ENCODE peak calls at places on chromosomes 4 and X, in five cellular contexts. C, G, R, B and A are unnamed samples.

GRCh38 chr4:174210354-174210753 is 73.1 kb downstream of the FBXO8 start:
- DNase-seq in C (no peak), B (no peak), R (no peak), G (no peak), A (no peak)

GRCh38 chr4:158769175-158769831 is 477 bp downstream of the FNIP2 start:
- DNase-seq in C (no peak), G (peak; percentile 17), R (no peak), B (peak; percentile 52), A (no peak)

GRCh38 chrX:107654778-107655761 is 26.8 kb downstream of the PRPS1 start:
- DNase-seq in B (peak; percentile 52), G (peak; percentile 57), R (no peak), C (peak; percentile 92), A (peak; percentile 53)

GRCh38 chr4:8585186-8585585 is 5.0 kb downstream of the GPR78 start:
- DNase-seq in B (no peak), C (no peak), R (no peak), G (no peak), A (no peak)

GRCh38 chr4:67744561-67745283 is 9.5 kb downstream of the GNRHR start:
- DNase-seq in R (no peak), C (peak; percentile 56), G (no peak), B (no peak), A (no peak)

GRCh38 chrX:105323951-105324350 is 103.5 kb upstream of the TEX13A start:
- DNase-seq in B (no peak), G (no peak), C (peak; percentile 40), R (no peak), A (peak; percentile 3)

GRCh38 chrX:103716967-103717366 is 6.3 kb downstream of the TMEM31 start:
- DNase-seq in G (no peak), R (no peak), B (no peak), C (peak; percentile 89), A (peak; percentile 33)

GRCh38 chr4:154559931-154560801 is 2.6 kb upstream of the FGB start:
- DNase-seq in R (no peak), C (no peak), G (no peak), B (no peak), A (no peak)

GRCh38 chrX:156008915-156009314 is 11.4 kb downstream of the IL9R start:
- DNase-seq in C (no peak), R (no peak), B (no peak), G (no peak), A (no peak)

GRCh38 chrX:20280938-20281337 is 14.2 kb upstream of the RPS6KA3 start:
- DNase-seq in B (no peak), G (no peak), R (no peak), C (no peak), A (no peak)

DNA sequence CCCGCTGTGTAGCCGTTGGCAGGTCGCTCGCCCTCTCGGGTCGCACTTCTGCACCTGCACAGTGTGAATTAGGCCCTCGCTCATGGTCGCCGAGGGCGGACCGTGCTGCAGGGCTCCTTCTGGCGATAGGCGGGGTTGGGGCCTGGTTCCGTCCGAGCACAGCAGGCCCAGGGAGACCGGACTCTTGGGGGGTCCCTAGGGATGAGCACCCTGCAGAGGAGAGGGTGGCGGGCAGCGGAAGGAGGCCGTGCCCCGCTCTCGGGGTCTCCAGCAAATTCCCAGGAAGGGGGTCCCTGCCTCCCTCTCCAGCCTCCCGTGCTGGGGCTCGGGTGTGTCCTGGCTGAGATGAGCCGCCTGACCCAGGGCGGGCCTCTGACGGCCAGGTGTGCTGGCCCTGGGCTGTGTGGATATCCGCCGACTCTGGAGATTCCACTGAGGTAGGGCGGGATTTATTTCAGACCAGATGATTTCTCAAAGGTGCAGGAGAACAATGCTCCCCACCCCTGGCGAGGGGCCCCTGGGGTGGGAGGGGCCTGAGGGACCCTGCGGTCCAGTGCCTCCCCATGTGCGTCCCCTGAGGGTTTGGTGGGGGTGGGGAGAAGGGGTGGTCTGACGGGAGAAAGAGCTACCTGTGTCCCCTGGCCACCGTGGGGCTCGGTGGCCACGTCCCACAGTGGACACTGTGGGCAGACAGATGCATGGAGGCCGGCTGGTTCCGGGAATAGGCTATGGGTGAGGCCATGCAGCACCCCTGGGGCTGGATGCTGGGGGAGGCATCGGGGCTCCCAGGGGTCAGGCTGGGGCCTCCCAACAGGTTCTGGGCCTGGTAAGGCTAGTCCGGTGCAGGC is 867 bp upstream of the FAM53A start:
- DNase-seq in C (no peak), G (no peak), B (no peak), R (no peak), A (no peak)
- TF ChIP-seq POLR2A in C (no peak), G (no peak), B (no peak), R (no peak), A (no peak)

DNA sequence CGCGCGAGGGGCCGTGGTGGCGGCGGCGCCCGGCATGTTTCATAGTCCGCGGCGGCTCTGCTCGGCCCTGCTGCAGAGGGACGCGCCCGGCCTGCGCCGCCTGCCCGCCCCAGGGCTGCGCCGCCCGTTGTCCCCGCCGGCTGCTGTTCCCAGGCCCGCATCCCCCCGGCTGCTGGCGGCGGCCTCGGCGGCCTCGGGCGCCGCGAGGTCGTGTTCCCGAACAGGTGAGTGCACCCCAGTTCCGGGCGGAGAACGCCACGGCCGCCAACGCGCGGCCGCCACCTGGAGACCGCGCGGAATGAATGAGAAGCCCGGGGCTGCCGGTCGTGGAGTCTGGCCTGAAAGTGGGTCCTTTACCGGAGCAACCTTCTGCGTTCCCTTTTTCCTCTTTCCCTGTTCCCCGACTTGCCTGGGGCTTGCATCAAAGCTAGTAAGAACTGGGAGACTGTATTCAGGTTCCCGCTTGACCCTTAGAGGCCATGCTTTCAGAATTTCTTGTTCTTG is 419 bp downstream of the NOCT start:
- DNase-seq in R (no peak), C (peak; percentile 20), B (peak; percentile 56), G (peak; percentile 52), A (no peak)
- TF ChIP-seq POLR2A in R (no peak), C (no peak), B (no peak), G (no peak), A (no peak)

DNA sequence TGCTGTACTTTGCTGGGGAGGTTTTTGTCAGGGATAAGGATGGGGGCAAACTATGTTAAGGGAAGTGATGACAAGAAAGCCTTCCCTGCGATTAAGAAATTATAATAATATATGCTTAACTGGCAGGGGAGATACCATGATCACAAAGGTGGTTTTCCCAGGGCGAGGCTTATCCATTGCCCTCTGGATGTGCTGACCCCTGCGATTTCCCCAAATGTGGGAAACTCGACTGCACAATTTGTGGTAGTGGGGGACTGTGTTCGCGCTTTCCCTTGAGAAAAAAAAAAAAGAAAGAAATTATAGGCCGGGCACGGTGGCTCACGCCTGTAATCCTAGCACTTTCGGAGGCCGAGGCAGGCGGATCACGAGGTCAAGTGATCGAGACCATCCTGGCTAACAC is 24.5 kb downstream of the SLC25A43 start:
- DNase-seq in C (peak; percentile 41), B (no peak), G (no peak), R (no peak), A (no peak)
- TF ChIP-seq POLR2A in C (peak; percentile 39), B (no peak), G (no peak), R (no peak), A (no peak)

GRCh38 chrX:49166914-49167739 is 4.6 kb downstream of the MAGIX start:
- DNase-seq in B (no peak), R (no peak), C (peak; percentile 73), G (peak; percentile 59), A (peak; percentile 42)
- TF ChIP-seq POLR2A in B (no peak), R (no peak), C (peak; percentile 40), G (peak; percentile 35), A (no peak)

GRCh38 chrX:55919367-55920221 is 202.0 kb downstream of the RRAGB start:
- DNase-seq in G (peak; percentile 77), R (peak; percentile 23), C (no peak), B (no peak), A (no peak)
- TF ChIP-seq POLR2A in G (no peak), R (peak; percentile 54), C (no peak), B (no peak), A (no peak)

GRCh38 chr4:77236806-77237205 is 79.8 kb downstream of the CCNG2 start:
- DNase-seq in C (no peak), R (no peak), B (no peak), G (no peak), A (no peak)

GRCh38 chr4:77226939-77227705 is 70.1 kb downstream of the CCNG2 start:
- DNase-seq in G (no peak), R (no peak), B (no peak), C (no peak), A (no peak)

GRCh38 chr4:77235289-77235854 is 78.4 kb downstream of the CCNG2 start:
- DNase-seq in B (no peak), R (no peak), G (no peak), C (no peak), A (no peak)

GRCh38 chr4:77229433-77229832 is 72.4 kb downstream of the CCNG2 start:
- DNase-seq in B (no peak), R (no peak), C (no peak), G (no peak), A (no peak)

DNA sequence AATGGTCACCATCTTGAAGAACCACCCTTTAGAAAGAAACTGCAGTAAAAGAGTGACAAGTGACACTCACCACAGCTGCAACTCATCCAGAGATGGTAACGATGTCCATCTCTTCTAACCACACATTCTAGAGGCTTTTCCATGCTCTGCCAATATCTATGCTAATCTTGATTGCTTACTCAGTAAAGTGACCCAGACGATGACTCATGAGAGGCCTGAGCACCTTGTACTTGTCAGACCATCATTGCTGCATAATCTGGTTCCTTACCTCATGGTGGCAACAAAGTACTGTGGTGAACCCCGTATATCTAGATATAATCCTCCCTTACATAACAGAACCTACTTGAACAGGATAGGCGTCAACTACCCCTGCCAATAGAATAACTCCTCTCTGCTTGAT is 75.6 kb downstream of the CCNG2 start:
- DNase-seq in B (no peak), R (no peak), G (no peak), C (peak; percentile 11), A (no peak)
- TF ChIP-seq POLR2A in B (no peak), R (no peak), G (no peak), C (no peak), A (no peak)

GRCh38 chrX:1453390-1453783 is 678 bp upstream of the ASMTL start:
- DNase-seq in G (no peak), B (no peak), R (no peak), C (no peak), A (peak; percentile 32)
- TF ChIP-seq POLR2A in G (no peak), B (peak; percentile 44), R (no peak), C (no peak), A (no peak)

DNA sequence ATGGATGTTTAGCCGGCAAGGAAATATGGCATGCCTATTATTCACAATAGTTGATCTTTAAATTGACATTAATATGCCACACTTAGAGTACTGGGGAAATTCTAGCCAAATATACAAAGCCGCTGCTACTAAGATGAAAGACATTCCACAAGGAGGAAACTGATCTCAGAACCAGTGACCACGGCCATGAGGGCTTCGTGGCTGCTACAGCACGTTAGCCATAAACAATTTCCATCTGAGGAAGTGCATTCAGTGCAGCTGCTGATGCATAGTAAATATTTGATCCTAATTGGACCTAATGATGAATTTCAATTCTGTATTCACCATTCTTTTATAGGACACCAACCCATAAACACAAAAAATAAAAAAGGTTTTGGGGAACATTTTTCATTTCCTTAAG is 59.1 kb downstream of the SORBS2 start:
- DNase-seq in C (no peak), B (no peak), G (no peak), R (no peak), A (no peak)
- TF ChIP-seq POLR2A in C (no peak), B (no peak), G (no peak), R (no peak), A (no peak)